ENCODE peak calls at places on chromosomes 12 and 14, in nine cellular contexts. B is PC-9, R is uterus, C is A549, U is tibial artery, K is heart left ventricle, Q is astrocyte, J is OCI-LY7, X is GM12878. T is an unnamed sample.

GRCh38 chr12:88245905-88246304 is 103.8 kb downstream of the TMTC3 start:
- DNase-seq in B (no peak), R (no peak), C (no peak), U (no peak), K (no peak), Q (no peak), J (no peak), X (no peak), T (no peak)

GRCh38 chr12:6367065-6367968 is 8.0 kb downstream of the SCNN1A start:
- DNase-seq in B (no peak), R (no peak), C (peak), U (no peak), K (no peak), Q (no peak), J (peak), X (peak), T (no peak)

GRCh38 chr12:1630081-1630826 is 1.2 kb downstream of the WNT5B start:
- DNase-seq in B (no peak), R (no peak), C (peak), U (peak), K (peak), Q (no peak), J (peak), X (no peak), T (no peak)

GRCh38 chr12:4261655-4262054 is 11.9 kb upstream of the CCND2 start:
- DNase-seq in B (no peak), R (no peak), C (no peak), U (no peak), K (no peak), Q (no peak), J (no peak), X (peak), T (no peak)

GRCh38 chr12:15563683-15564082 is 225.5 kb downstream of the EPS8 start:
- DNase-seq in B (no peak), R (peak), C (no peak), U (no peak), K (no peak), Q (peak), J (no peak), X (no peak), T (no peak)

GRCh38 chr12:127145929-127146789 is 1120.8 kb upstream of the TMEM132C start:
- DNase-seq in B (no peak), R (peak), C (peak), U (no peak), K (peak), Q (peak), J (no peak), X (no peak), T (no peak)

GRCh38 chr14:91311284-91311662 is 66.8 kb upstream of the GPR68 start:
- DNase-seq in B (no peak), R (no peak), C (no peak), U (no peak), K (no peak), Q (no peak), J (peak), X (no peak), T (no peak)

GRCh38 chr14:82854851-82855250 is 1321.2 kb upstream of the SEL1L start:
- DNase-seq in B (no peak), R (no peak), C (no peak), U (no peak), K (no peak), Q (no peak), J (no peak), X (no peak), T (no peak)

GRCh38 chr12:7293670-7294069 is 10.2 kb upstream of the ACSM4 start:
- DNase-seq in B (no peak), R (no peak), C (no peak), U (no peak), K (no peak), Q (no peak), J (no peak), X (no peak), T (no peak)

GRCh38 chr12:7101047-7101693 is 7.8 kb downstream of the C1RL start:
- DNase-seq in B (no peak), R (no peak), C (no peak), U (peak), K (no peak), Q (no peak), J (no peak), X (no peak), T (no peak)

GRCh38 chr12:112738531-112738930 is 53.0 kb upstream of the RPH3A start:
- DNase-seq in B (no peak), R (no peak), C (no peak), U (no peak), K (no peak), Q (no peak), J (no peak), X (no peak), T (no peak)

GRCh38 chr12:53060721-53061276 is 10.9 kb downstream of the TNS2 start:
- DNase-seq in B (no peak), R (peak), C (no peak), U (peak), K (no peak), Q (no peak), J (no peak), X (no peak), T (no peak)

GRCh38 chr12:30979371-30980259 is 53.1 kb downstream of the TSPAN11 start:
- DNase-seq in B (no peak), R (no peak), C (no peak), U (no peak), K (peak), Q (no peak), J (no peak), X (no peak), T (no peak)

GRCh38 chr12:89947437-89948265 is 239.0 kb upstream of the ATP2B1 start:
- DNase-seq in B (peak), R (peak), C (peak), U (no peak), K (no peak), Q (peak), J (no peak), X (no peak), T (no peak)

GRCh38 chr12:101441835-101442234 is 33.3 kb upstream of the SPIC start:
- DNase-seq in B (no peak), R (no peak), C (no peak), U (no peak), K (no peak), Q (no peak), J (no peak), X (no peak), T (no peak)

GRCh38 chr12:124097681-124098080 is 124.7 kb downstream of the ZNF664 start:
- DNase-seq in B (no peak), R (no peak), C (no peak), U (no peak), K (no peak), Q (no peak), J (no peak), X (no peak), T (no peak)

GRCh38 chr14:21024668-21025373 is at the start of gene NDRG2:
- DNase-seq in B (no peak), R (peak), C (peak), U (peak), K (peak), Q (no peak), J (no peak), X (no peak), T (peak)

GRCh38 chr12:55642275-55643068 is 5.8 kb downstream of the OR10P1 start:
- DNase-seq in B (no peak), R (no peak), C (no peak), U (no peak), K (no peak), Q (no peak), J (peak), X (no peak), T (no peak)

GRCh38 chr12:51401020-51401419 is 9.8 kb upstream of the GALNT6 start:
- DNase-seq in B (no peak), R (no peak), C (no peak), U (no peak), K (no peak), Q (no peak), J (no peak), X (no peak), T (no peak)

GRCh38 chr12:106886921-106887320 is 68.8 kb upstream of the TMEM263 start:
- DNase-seq in B (no peak), R (no peak), C (no peak), U (no peak), K (no peak), Q (no peak), J (no peak), X (no peak), T (no peak)

GRCh38 chr14:32669416-32669815 is 269.3 kb upstream of the NPAS3 start:
- DNase-seq in B (no peak), R (no peak), C (no peak), U (no peak), K (no peak), Q (peak), J (no peak), X (no peak), T (no peak)

GRCh38 chr14:95472819-95473251 is 43.6 kb downstream of the SYNE3 start:
- DNase-seq in B (no peak), R (no peak), C (no peak), U (no peak), K (no peak), Q (no peak), J (peak), X (no peak), T (no peak)

DNA sequence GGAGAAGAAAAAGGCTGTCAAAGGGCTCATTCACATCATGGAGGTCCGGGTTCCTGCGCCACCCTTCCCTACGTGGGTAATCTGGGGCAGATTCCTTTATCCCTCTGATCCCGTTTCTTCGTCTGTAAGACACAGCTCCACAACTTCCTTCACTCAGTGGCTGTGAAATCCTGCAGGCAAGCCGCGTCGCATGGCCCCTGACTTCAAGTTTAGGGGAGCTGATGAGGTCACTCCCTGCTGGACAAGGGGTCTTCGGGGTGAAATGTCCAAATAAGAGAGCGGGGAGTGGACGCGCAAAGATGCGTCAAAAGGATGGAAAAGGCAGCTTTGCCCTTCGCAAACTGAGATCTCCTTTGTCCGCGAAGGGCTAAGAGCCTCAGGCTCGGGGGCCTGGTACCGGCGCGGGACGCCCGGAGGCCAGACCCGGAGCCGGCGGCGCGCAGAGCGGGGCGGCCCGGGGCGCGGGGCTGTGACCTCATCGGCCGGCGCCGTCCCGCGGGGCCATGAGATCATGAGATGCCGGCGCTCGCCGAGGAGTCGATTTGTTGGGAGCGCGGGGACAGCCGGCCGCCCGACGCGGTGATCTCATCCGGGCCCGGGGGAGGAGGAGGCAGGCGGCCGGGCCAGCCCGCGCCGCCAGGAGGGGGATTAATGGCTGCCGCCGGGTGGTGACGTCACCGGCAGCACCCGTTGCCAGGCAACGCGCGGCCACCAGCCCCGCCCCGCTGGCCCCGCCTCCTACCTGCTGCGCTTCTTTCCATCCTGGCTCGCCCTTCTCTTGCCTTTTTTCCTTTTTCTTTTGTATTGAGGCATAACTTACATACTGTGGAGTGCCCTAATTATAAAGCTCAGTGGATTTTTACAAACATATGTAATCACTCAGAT is 62.1 kb downstream of the HRK start:
- DNase-seq in B (peak), R (peak), C (peak), U (peak), K (peak), Q (peak), J (peak), X (peak), T (peak)
- TF ChIP-seq CTCF in B (no peak), R (peak), C (no peak), U (no peak), K (no peak), Q (no peak), J (no peak), X (no peak), T (no peak)

GRCh38 chr12:13342971-13343370 is 146.4 kb downstream of the EMP1 start:
- DNase-seq in B (no peak), R (no peak), C (no peak), U (no peak), K (no peak), Q (peak), J (no peak), X (no peak), T (no peak)
- H3K4me3 ChIP-seq in B (no peak), R (no peak), C (no peak), U (no peak), K (no peak), Q (no peak), J (no peak), X (no peak), T (no peak)

DNA sequence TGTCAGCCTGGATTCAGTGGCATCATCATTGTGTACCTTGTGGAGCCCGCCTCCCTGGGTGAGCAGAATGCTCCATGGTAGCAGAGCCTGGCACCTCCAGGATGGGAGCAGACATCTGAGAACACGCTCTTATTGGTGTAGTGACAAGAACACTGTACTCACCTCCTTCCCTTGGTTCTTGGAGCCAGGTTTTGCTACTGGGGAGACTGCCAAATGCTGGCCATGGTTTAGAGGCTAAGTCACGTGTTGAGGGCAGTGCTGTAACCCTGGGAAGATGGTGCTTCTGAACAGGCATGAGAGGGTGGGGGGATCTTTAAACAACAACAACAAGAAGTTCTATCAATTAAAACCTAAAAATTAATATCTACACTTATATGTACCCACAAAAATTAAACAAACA is 47.6 kb upstream of the ASPG start:
- DNase-seq in B (no peak), R (no peak), C (no peak), U (no peak), K (no peak), Q (no peak), J (no peak), X (no peak), T (no peak)
- H3K27ac ChIP-seq in B (no peak), R (no peak), C (no peak), U (no peak), K (no peak), Q (no peak), J (no peak), X (no peak), T (no peak)

DNA sequence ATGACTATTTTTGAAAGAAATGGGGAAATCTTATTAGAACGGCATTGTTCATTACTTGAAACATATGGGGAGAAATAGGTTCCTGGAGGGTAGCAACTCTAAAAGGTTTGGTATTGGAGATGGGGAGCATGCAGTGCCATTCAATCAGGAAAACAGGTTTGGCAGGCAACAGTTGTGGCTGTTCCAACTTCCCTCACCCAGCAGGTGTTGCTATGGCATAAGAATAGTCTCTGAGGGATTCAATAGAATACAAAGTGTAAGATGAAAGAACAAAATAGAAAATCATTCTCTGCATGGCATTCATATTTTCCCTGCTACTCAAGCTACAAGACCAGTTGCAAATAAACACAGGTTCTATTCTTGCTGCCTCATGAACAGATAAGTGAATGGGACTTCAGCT is 393.3 kb upstream of the RPL10L start:
- DNase-seq in B (no peak), R (no peak), C (no peak), U (no peak), K (no peak), Q (peak), J (no peak), X (no peak), T (no peak)
- TF ChIP-seq CTCF in B (no peak), R (no peak), C (no peak), U (no peak), K (no peak), Q (peak), J (no peak), X (no peak), T (no peak)

GRCh38 chr12:118297284-118297683 is 75.4 kb downstream of the TAOK3 start:
- DNase-seq in B (no peak), R (no peak), C (no peak), U (no peak), K (no peak), Q (no peak), J (no peak), X (no peak), T (no peak)

GRCh38 chr12:118302053-118302452 is 70.7 kb downstream of the TAOK3 start:
- DNase-seq in B (peak), R (no peak), C (no peak), U (no peak), K (no peak), Q (peak), J (no peak), X (no peak), T (no peak)

GRCh38 chr12:118304093-118304492 is 68.6 kb downstream of the TAOK3 start:
- DNase-seq in B (no peak), R (no peak), C (no peak), U (no peak), K (no peak), Q (no peak), J (no peak), X (no peak), T (no peak)

DNA sequence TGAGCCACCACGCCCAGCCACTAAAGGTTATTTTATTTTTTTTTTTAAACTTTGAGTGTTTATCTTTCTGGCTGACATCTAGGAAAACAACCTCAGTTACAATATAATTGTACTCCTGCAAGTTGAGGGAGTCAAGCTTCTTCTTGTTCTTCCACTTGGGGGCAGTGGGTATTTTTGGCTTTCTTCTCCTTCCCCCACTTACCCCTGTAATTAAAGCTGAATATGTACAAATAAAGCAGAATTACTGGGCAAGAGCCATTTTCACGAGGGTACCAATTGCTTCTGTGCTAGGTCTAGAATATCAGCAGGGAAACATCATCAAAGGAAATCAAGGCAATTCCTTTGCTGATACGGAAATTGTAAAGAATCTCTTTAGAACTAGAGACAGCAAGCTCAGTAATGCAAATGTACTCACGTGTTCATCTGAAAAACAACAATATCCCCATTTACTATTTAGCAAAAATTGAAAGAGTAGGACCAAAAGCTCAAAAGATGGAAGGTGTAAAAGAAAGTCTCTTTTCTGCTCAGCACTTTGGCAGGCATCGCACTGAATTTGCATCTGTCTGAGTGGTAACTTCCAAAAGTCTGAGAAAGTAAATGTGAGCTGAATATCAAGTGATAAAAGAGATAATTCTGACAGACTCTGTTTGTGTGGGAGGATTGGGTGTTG is 72.8 kb downstream of the TAOK3 start:
- DNase-seq in B (no peak), R (no peak), C (no peak), U (no peak), K (no peak), Q (peak), J (peak), X (no peak), T (no peak)
- H3K4me3 ChIP-seq in B (no peak), R (no peak), C (no peak), U (no peak), K (no peak), Q (no peak), J (no peak), X (peak), T (no peak)

GRCh38 chr12:132527883-132528264 is 37.9 kb downstream of the FBRSL1 start:
- DNase-seq in B (no peak), R (no peak), C (no peak), U (no peak), K (no peak), Q (no peak), J (no peak), X (no peak), T (no peak)
- H3K27ac ChIP-seq in B (no peak), R (no peak), C (no peak), U (no peak), K (no peak), Q (no peak), J (no peak), X (no peak), T (no peak)

DNA sequence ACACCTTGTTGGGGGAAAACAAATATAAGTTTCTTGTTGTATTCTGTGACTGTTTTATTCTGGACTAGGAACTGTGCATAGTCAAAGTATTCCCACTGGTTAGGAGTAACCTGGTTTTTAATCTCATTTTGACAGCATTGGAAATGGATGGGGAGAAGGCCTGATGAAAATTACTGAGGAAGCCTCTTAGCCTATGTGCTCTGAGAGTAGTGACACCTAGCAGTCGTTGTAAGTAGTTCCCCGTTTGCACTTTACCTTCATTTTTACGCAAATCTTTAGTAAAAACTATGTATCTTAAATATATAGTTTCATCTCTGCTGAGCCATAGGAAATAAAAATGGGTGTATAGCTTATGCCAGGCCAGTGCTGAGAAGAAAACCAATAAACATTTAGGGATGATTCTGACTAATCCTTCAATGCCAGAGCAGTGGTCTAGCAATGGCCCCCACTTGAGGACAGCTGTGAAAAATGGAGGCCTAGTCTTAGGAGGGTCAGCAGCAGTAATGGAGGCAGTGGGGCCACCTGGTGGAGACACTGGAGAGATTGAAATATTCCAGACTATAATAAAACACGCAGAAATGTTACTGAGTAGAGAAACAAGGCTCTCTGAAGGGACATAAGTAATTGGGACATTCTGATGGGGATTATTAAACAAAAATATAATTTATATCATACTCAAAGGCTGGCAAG is 133.2 kb upstream of the NOVA1 start:
- DNase-seq in B (no peak), R (no peak), C (peak), U (no peak), K (no peak), Q (no peak), J (peak), X (no peak), T (no peak)
- TF ChIP-seq CTCF in B (no peak), R (no peak), C (peak), U (peak), K (no peak), Q (peak), J (peak), X (no peak), T (no peak)

DNA sequence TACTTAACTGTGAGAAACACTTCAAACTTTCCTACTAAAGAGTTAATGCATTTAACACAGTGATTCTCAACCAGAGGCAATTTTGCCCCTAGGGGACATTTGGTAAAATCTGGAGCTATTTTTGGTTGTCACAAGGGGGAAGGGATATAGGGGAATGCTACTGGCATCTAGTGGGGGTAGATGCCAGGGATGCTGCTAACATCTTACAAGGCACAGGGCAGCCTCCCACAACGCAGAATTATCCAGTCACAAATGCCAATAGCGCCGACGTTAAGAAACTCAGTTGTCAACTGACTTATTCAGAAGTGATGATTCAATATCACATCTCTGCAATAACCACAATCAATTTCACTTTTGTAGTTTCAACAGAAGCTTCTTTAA is 2.0 kb downstream of the EEA1 start:
- DNase-seq in B (peak), R (no peak), C (peak), U (no peak), K (no peak), Q (no peak), J (no peak), X (peak), T (no peak)
- H3K4me3 ChIP-seq in B (peak), R (no peak), C (peak), U (peak), K (peak), Q (peak), J (peak), X (peak), T (peak)

T was measured in coronary artery.